ENCODE peak calls at places on chromosomes 3 and 15, in eight cellular contexts. I is cardiac fibroblast, P is T47D, X is endodermal cell, C is HTR-8/SVneo, H is T-helper 17 cell, E is T-helper 2 cell, Y is NCI-H2029. F is an unnamed sample.

GRCh38 chr3:4797201-4797600 is 182.0 kb upstream of the BHLHE40 start:
- DNase-seq in X (no peak), E (no peak), P (no peak), H (no peak), C (no peak), I (peak), Y (no peak), F (no peak)

GRCh38 chr15:45179221-45179985 is 8.4 kb downstream of the SHF start:
- DNase-seq in I (peak), H (peak), E (no peak), P (no peak), C (no peak), Y (no peak), X (peak), F (no peak)

GRCh38 chr15:48253186-48253585 is 47.1 kb downstream of the SLC12A1 start:
- DNase-seq in P (no peak), X (no peak), C (no peak), Y (no peak), I (no peak), E (no peak), H (no peak), F (no peak)

GRCh38 chr15:45023659-45024320 is 795 bp downstream of the SORD start:
- DNase-seq in Y (no peak), E (no peak), X (peak), C (peak), P (no peak), I (peak), H (no peak), F (no peak)

GRCh38 chr3:46946856-46947544 is 29.5 kb downstream of the CCDC12 start:
- DNase-seq in I (peak), E (peak), P (no peak), C (peak), X (no peak), H (peak), Y (peak), F (no peak)

GRCh38 chr3:48437812-48438211 is 2.1 kb downstream of the CCDC51 start:
- DNase-seq in C (no peak), E (no peak), X (no peak), I (no peak), P (no peak), Y (no peak), H (no peak), F (no peak)

GRCh38 chr3:126104028-126104635 is 20.2 kb upstream of the SLC41A3 start:
- DNase-seq in Y (no peak), I (no peak), E (no peak), H (peak), X (no peak), P (no peak), C (no peak), F (peak)

GRCh38 chr3:52240059-52240885 is 1.3 kb upstream of the TWF2 start:
- DNase-seq in E (no peak), C (no peak), Y (peak), I (peak), P (no peak), H (no peak), X (no peak), F (peak)

GRCh38 chr15:36172970-36173369 is 406.5 kb upstream of the CDIN1 start:
- DNase-seq in C (no peak), P (no peak), E (no peak), Y (no peak), H (no peak), I (peak), X (no peak), F (no peak)

GRCh38 chr3:39960515-39961403 is 151.3 kb downstream of the MYRIP start:
- DNase-seq in X (no peak), C (no peak), P (no peak), E (no peak), I (peak), Y (no peak), H (no peak), F (no peak)

GRCh38 chr3:150129181-150129580 is 158.5 kb upstream of the PFN2 start:
- DNase-seq in X (no peak), P (no peak), H (no peak), I (no peak), C (no peak), E (no peak), Y (no peak), F (no peak)

GRCh38 chr3:17087509-17087908 is 202.8 kb downstream of the PLCL2 start:
- DNase-seq in E (no peak), I (no peak), X (no peak), C (no peak), P (no peak), H (no peak), Y (no peak), F (no peak)

GRCh38 chr3:148146947-148147346 is 550.8 kb upstream of the AGTR1 start:
- DNase-seq in I (peak), Y (no peak), X (no peak), C (peak), E (no peak), P (no peak), H (no peak), F (no peak)

GRCh38 chr3:111112913-111113312 is 41.3 kb downstream of the NECTIN3 start:
- DNase-seq in I (peak), Y (no peak), P (no peak), H (no peak), C (no peak), X (peak), E (no peak), F (no peak)

GRCh38 chr3:147977001-147977400 is 567.8 kb downstream of the ZIC1 start:
- DNase-seq in X (no peak), H (no peak), Y (no peak), E (no peak), C (no peak), I (no peak), P (no peak), F (no peak)

GRCh38 chr3:184620101-184620798 is 58.7 kb downstream of the EPHB3 start:
- DNase-seq in X (no peak), I (peak), P (no peak), E (no peak), H (no peak), C (no peak), Y (no peak), F (no peak)

F was measured in right atrium auricular region.